ENCODE peak calls at places on chromosomes 2 and 18, in five cellular contexts. V, X, R, Y and F are unnamed samples.

GRCh38 chr2:200655918-200656580 is 70.2 kb downstream of the AOX1 start:
- DNase-seq in V (no peak), X (no peak), R (no peak), Y (no peak), F (no peak)

GRCh38 chr2:128661955-128662564 is 343.4 kb upstream of the HS6ST1 start:
- DNase-seq in V (no peak), X (peak; percentile 39), R (no peak), Y (no peak), F (no peak)

GRCh38 chr2:44295636-44296359 is 20.5 kb downstream of the SLC3A1 start:
- DNase-seq in V (no peak), X (no peak), R (no peak), Y (no peak), F (no peak)

GRCh38 chr2:157684940-157685466 is 56.3 kb upstream of the ACVR1C start:
- DNase-seq in V (no peak), X (no peak), R (no peak), Y (no peak), F (no peak)

GRCh38 chr2:38076710-38077430 is 919 bp upstream of the CYP1B1 start:
- DNase-seq in V (peak; percentile 73), X (peak; percentile 92), R (peak; percentile 80), Y (peak; percentile 84), F (peak; percentile 51)

GRCh38 chr18:56402872-56403516 is 235.4 kb downstream of the TXNL1 start:
- DNase-seq in V (no peak), X (peak; percentile 74), R (no peak), Y (no peak), F (no peak)

GRCh38 chr2:96336104-96336775 is 674 bp downstream of the NCAPH start:
- DNase-seq in V (no peak), X (no peak), R (no peak), Y (no peak), F (no peak)

GRCh38 chr2:182952741-182953450 is 85.4 kb downstream of the NCKAP1 start:
- DNase-seq in V (no peak), X (no peak), R (no peak), Y (no peak), F (no peak)

GRCh38 chr2:7703523-7704144 is 786.4 kb downstream of the RNF144A start:
- DNase-seq in V (no peak), X (no peak), R (no peak), Y (no peak), F (no peak)

GRCh38 chr2:68774569-68775271 is 40.1 kb downstream of the ARHGAP25 start:
- DNase-seq in V (no peak), X (peak; percentile 81), R (no peak), Y (no peak), F (no peak)

GRCh38 chr18:63266888-63267790 is 52.4 kb downstream of the BCL2 start:
- DNase-seq in V (no peak), X (no peak), R (no peak), Y (no peak), F (no peak)

GRCh38 chr2:117940436-117940835 is 73.4 kb downstream of the CCDC93 start:
- DNase-seq in V (no peak), X (no peak), R (no peak), Y (no peak), F (no peak)

GRCh38 chr2:16165518-16166326 is 225.4 kb downstream of the MYCN start:
- DNase-seq in V (no peak), X (no peak), R (no peak), Y (no peak), F (no peak)

GRCh38 chr2:130327703-130328527 is 14.8 kb upstream of the IMP4 start:
- DNase-seq in V (no peak), X (no peak), R (peak; percentile 64), Y (peak; percentile 25), F (peak; percentile 43)

GRCh38 chr2:195308163-195308562 is 348.9 kb upstream of the SLC39A10 start:
- DNase-seq in V (no peak), X (no peak), R (no peak), Y (no peak), F (no peak)

GRCh38 chr2:180722551-180723239 is 257.7 kb upstream of the UBE2E3 start:
- DNase-seq in V (no peak), X (no peak), R (no peak), Y (no peak), F (no peak)

GRCh38 chr2:2843969-2844548 is 513.0 kb upstream of the MYT1L start:
- DNase-seq in V (peak; percentile 17), X (no peak), R (no peak), Y (peak; percentile 20), F (no peak)

GRCh38 chr2:227033471-227034148 is 130.4 kb downstream of the COL4A4 start:
- DNase-seq in V (peak; percentile 72), X (no peak), R (peak; percentile 55), Y (peak; percentile 9), F (peak; percentile 57)

GRCh38 chr2:170139276-170139967 is 38.5 kb upstream of the MYO3B start:
- DNase-seq in V (no peak), X (no peak), R (no peak), Y (no peak), F (no peak)

GRCh38 chr2:47198985-47199451 is 43.9 kb upstream of the STPG4 start:
- DNase-seq in V (no peak), X (no peak), R (no peak), Y (peak; percentile 95), F (no peak)

GRCh38 chr2:132550285-132550684 is 119.7 kb downstream of the LYPD1 start:
- DNase-seq in V (no peak), X (no peak), R (no peak), Y (no peak), F (no peak)

GRCh38 chr2:176583530-176584101 is 314.4 kb downstream of the MTX2 start:
- DNase-seq in V (no peak), X (no peak), R (no peak), Y (peak; percentile 50), F (no peak)

GRCh38 chr2:147223553-147223952 is 621.3 kb upstream of the ACVR2A start:
- DNase-seq in V (no peak), X (no peak), R (no peak), Y (no peak), F (no peak)

GRCh38 chr2:207706936-207707860 is 4.2 kb upstream of the CCNYL1 start:
- DNase-seq in V (no peak), X (no peak), R (no peak), Y (no peak), F (no peak)

GRCh38 chr2:195447353-195447975 is 209.6 kb upstream of the SLC39A10 start:
- DNase-seq in V (no peak), X (no peak), R (no peak), Y (peak; percentile 96), F (no peak)

GRCh38 chr2:28164280-28164801 is 228.3 kb upstream of the FOSL2 start:
- DNase-seq in V (no peak), X (no peak), R (no peak), Y (no peak), F (no peak)

GRCh38 chr18:30705943-30706342 is 336.6 kb downstream of the DSC3 start:
- DNase-seq in V (no peak), X (no peak), R (no peak), Y (no peak), F (no peak)

GRCh38 chr18:8960740-8961657 is 141.5 kb upstream of the NDUFV2 start:
- DNase-seq in V (no peak), X (no peak), R (no peak), Y (no peak), F (no peak)

GRCh38 chr18:46660955-46661749 is 4.1 kb upstream of the LOXHD1 start:
- DNase-seq in V (peak; percentile 8), X (peak; percentile 55), R (no peak), Y (no peak), F (no peak)

GRCh38 chr2:133658020-133658903 is 90.0 kb upstream of the NCKAP5 start:
- DNase-seq in V (no peak), X (no peak), R (no peak), Y (no peak), F (no peak)

GRCh38 chr2:233513953-233514655 is 52.5 kb downstream of the USP40 start:
- DNase-seq in V (no peak), X (no peak), R (peak; percentile 43), Y (no peak), F (no peak)

GRCh38 chr2:176088048-176088936 is 4.2 kb upstream of the HOXD13 start:
- DNase-seq in V (no peak), X (peak; percentile 89), R (peak; percentile 74), Y (peak; percentile 60), F (no peak)

GRCh38 chr2:26330114-26330581 is 15.8 kb upstream of the SELENOI start:
- DNase-seq in V (peak; percentile 77), X (peak; percentile 95), R (peak; percentile 86), Y (peak; percentile 85), F (peak; percentile 65)